ENCODE peak calls at places on chromosome 1, in ten cellular contexts. P, Y, B, K, F, R, Z, X, W and M are unnamed samples.

GRCh38 chr1:5513891-5514515 is 478.2 kb downstream of the NPHP4 start:
- DNase-seq in P (no peak), Y (peak), B (no peak), K (no peak), F (no peak), R (no peak), Z (no peak), X (no peak), W (no peak), M (no peak)

GRCh38 chr1:44546403-44547053 is 127.8 kb downstream of the TMEM53 start:
- DNase-seq in P (no peak), Y (no peak), B (no peak), K (no peak), F (no peak), R (no peak), Z (no peak), X (no peak), W (no peak), M (no peak)

GRCh38 chr1:31577515-31578191 is 1.3 kb downstream of the TINAGL1 start:
- DNase-seq in P (no peak), Y (no peak), B (no peak), K (no peak), F (peak), R (peak), Z (no peak), X (no peak), W (peak), M (no peak)

GRCh38 chr1:238409947-238410346 is 519.2 kb upstream of the ZP4 start:
- DNase-seq in P (no peak), Y (no peak), B (no peak), K (no peak), F (no peak), R (no peak), Z (no peak), X (no peak), W (no peak), M (peak)

GRCh38 chr1:33456302-33456886 is 16.1 kb upstream of the ZSCAN20 start:
- DNase-seq in P (no peak), Y (no peak), B (no peak), K (no peak), F (no peak), R (no peak), Z (no peak), X (no peak), W (no peak), M (no peak)

GRCh38 chr1:20481158-20481617 is 4.8 kb downstream of the CAMK2N1 start:
- DNase-seq in P (no peak), Y (no peak), B (no peak), K (no peak), F (no peak), R (no peak), Z (no peak), X (no peak), W (no peak), M (peak)

GRCh38 chr1:111598534-111598933 is 21.1 kb upstream of the RAP1A start:
- DNase-seq in P (no peak), Y (no peak), B (no peak), K (no peak), F (no peak), R (no peak), Z (no peak), X (no peak), W (no peak), M (no peak)

GRCh38 chr1:228311091-228311490 is 95.5 kb downstream of the TRIM11 start:
- DNase-seq in P (no peak), Y (no peak), B (no peak), K (no peak), F (no peak), R (no peak), Z (no peak), X (no peak), W (no peak), M (no peak)

GRCh38 chr1:227333423-227333822 is 15.1 kb upstream of the CDC42BPA start:
- DNase-seq in P (no peak), Y (no peak), B (no peak), K (no peak), F (no peak), R (no peak), Z (no peak), X (no peak), W (no peak), M (no peak)

GRCh38 chr1:97073169-97073568 is 351.6 kb downstream of the PTBP2 start:
- DNase-seq in P (no peak), Y (no peak), B (no peak), K (no peak), F (no peak), R (no peak), Z (no peak), X (no peak), W (no peak), M (no peak)